ENCODE peak calls at places on chromosomes 13 and 19, in nine cellular contexts. W is left ventricle myocardium inferior; F is omental fat pad; M is A549; K is adrenal gland; Y is amygdala; Z is iPS DF 19.7; U is CD8-positive, alpha-beta T cell; T is activated naive CD4-positive, alpha-beta T cell. S is an unnamed sample.

GRCh38 chr13:39353988-39354387 is 249.0 kb downstream of the LHFPL6 start:
- DNase-seq in F (no peak), T (no peak), W (no peak), K (no peak), Y (no peak), U (no peak), M (no peak), Z (no peak), S (no peak)

GRCh38 chr13:30126903-30127428 is 180.4 kb downstream of the KATNAL1 start:
- DNase-seq in T (no peak), Y (no peak), Z (no peak), M (no peak), U (no peak), W (no peak), F (no peak), K (no peak), S (no peak)

GRCh38 chr19:49690656-49691242 is at the start of gene CPT1C:
- DNase-seq in F (no peak), Y (peak; percentile 89), M (no peak), Z (peak; percentile 75), T (no peak), K (peak; percentile 83), U (peak; percentile 29), W (peak; percentile 83), S (peak; percentile 83)

GRCh38 chr19:53903055-53903680 is 5.9 kb upstream of the CACNG7 start:
- DNase-seq in M (peak; percentile 64), T (no peak), K (no peak), Y (no peak), W (no peak), Z (no peak), F (no peak), U (no peak), S (no peak)

GRCh38 chr19:6035026-6035425 is 57.1 kb upstream of the RANBP3 start:
- DNase-seq in Z (no peak), T (no peak), M (no peak), F (no peak), Y (no peak), W (no peak), K (no peak), U (no peak), S (peak; percentile 12)

GRCh38 chr19:51140441-51140840 is 1.7 kb upstream of the SIGLEC7 start:
- DNase-seq in U (no peak), Z (no peak), K (no peak), W (no peak), M (no peak), F (no peak), Y (no peak), T (no peak), S (no peak)

GRCh38 chr19:44985445-44985844 is 15.8 kb upstream of the RELB start:
- DNase-seq in U (no peak), Z (no peak), Y (no peak), M (no peak), K (no peak), W (no peak), T (no peak), F (no peak), S (no peak)

GRCh38 chr19:49614096-49614857 is 23.3 kb downstream of the PRR12 start:
- DNase-seq in F (no peak), W (no peak), Y (no peak), Z (no peak), K (peak; percentile 46), M (peak; percentile 78), U (no peak), T (no peak), S (no peak)

GRCh38 chr19:17391371-17392151 is 2.4 kb downstream of the CCDC194 start:
- DNase-seq in U (no peak), W (no peak), F (no peak), Z (no peak), T (no peak), Y (no peak), M (no peak), K (no peak), S (no peak)

GRCh38 chr13:87344176-87344575 is 327.0 kb upstream of the SLITRK5 start:
- DNase-seq in T (no peak), W (no peak), Z (no peak), F (no peak), M (no peak), Y (no peak), K (no peak), U (no peak), S (no peak)

GRCh38 chr13:27796544-27797227 is 4.4 kb downstream of the GSX1 start:
- DNase-seq in T (no peak), K (no peak), M (no peak), W (no peak), U (no peak), Y (no peak), F (no peak), Z (no peak), S (no peak)

GRCh38 chr13:39599842-39600241 is 3.2 kb downstream of the LHFPL6 start:
- DNase-seq in F (no peak), W (no peak), K (no peak), T (no peak), M (no peak), U (no peak), Y (no peak), Z (no peak), S (no peak)

GRCh38 chr13:36445806-36446423 is 13.6 kb downstream of the CCNA1 start:
- DNase-seq in Y (no peak), K (no peak), W (no peak), U (no peak), M (no peak), F (no peak), Z (no peak), T (no peak), S (no peak)

GRCh38 chr13:46751811-46752635 is 44.9 kb downstream of the ESD start:
- DNase-seq in T (peak; percentile 3), M (no peak), U (peak; percentile 13), F (no peak), Z (no peak), W (no peak), K (no peak), Y (no peak), S (no peak)

GRCh38 chr13:21242236-21242635 is 65.8 kb downstream of the MRPL57 start:
- DNase-seq in Z (peak; percentile 70), Y (no peak), M (no peak), F (no peak), T (no peak), K (no peak), W (no peak), U (no peak), S (no peak)

GRCh38 chr13:64414381-64414780 is 2815.8 kb downstream of the PCDH9 start:
- DNase-seq in U (no peak), T (no peak), Y (no peak), W (no peak), Z (no peak), M (no peak), K (no peak), F (no peak), S (no peak)

GRCh38 chr13:85985791-85986190 is 186.6 kb upstream of the SLITRK6 start:
- DNase-seq in T (no peak), M (no peak), Y (no peak), W (no peak), F (no peak), U (no peak), Z (no peak), K (no peak), S (no peak)

GRCh38 chr19:38162632-38163031 is 61.4 kb downstream of the DPF1 start:
- DNase-seq in U (no peak), F (no peak), Y (no peak), T (no peak), M (peak; percentile 70), K (no peak), Z (no peak), W (no peak), S (no peak)

GRCh38 chr19:48095637-48096175 is 14.9 kb downstream of the PLA2G4C start:
- DNase-seq in F (no peak), T (no peak), M (no peak), Y (no peak), U (no peak), W (no peak), Z (no peak), K (no peak), S (no peak)

GRCh38 chr13:103537616-103538015 is 471.4 kb upstream of the SLC10A2 start:
- DNase-seq in K (no peak), Z (no peak), T (no peak), F (no peak), Y (no peak), W (no peak), U (no peak), M (no peak), S (no peak)

GRCh38 chr13:106496072-106496997 is 39.1 kb downstream of the EFNB2 start:
- DNase-seq in T (no peak), Z (no peak), F (no peak), M (no peak), K (no peak), U (no peak), W (no peak), Y (no peak), S (no peak)

GRCh38 chr19:40175820-40176219 is 15.4 kb upstream of the MAP3K10 start:
- DNase-seq in Y (no peak), K (no peak), U (no peak), Z (no peak), W (no peak), M (no peak), T (no peak), F (no peak), S (no peak)

GRCh38 chr19:13029893-13030292 is 34.6 kb downstream of the NFIX start:
- DNase-seq in U (no peak), Z (no peak), Y (peak; percentile 65), W (no peak), K (no peak), M (no peak), T (no peak), F (no peak), S (no peak)

GRCh38 chr19:53374743-53375142 is 9.2 kb downstream of the ZNF525 start:
- DNase-seq in W (no peak), M (no peak), Z (no peak), T (no peak), F (no peak), Y (no peak), U (no peak), K (no peak), S (no peak)

GRCh38 chr19:1847684-1848398 is 442 bp downstream of the REXO1 start:
- DNase-seq in W (no peak), T (no peak), Z (no peak), K (peak; percentile 75), U (no peak), M (no peak), F (no peak), Y (no peak), S (no peak)

GRCh38 chr19:12015753-12016116 is 19.7 kb downstream of the ZNF433 start:
- DNase-seq in Z (no peak), F (no peak), Y (no peak), K (no peak), U (no peak), M (no peak), W (no peak), T (no peak), S (no peak)

GRCh38 chr13:110950356-110950755 is 35.5 kb upstream of the ANKRD10 start:
- DNase-seq in W (no peak), T (no peak), K (no peak), Y (no peak), U (no peak), Z (no peak), M (no peak), F (no peak), S (no peak)

GRCh38 chr13:78147905-78148304 is 229.3 kb upstream of the EDNRB start:
- DNase-seq in F (no peak), T (no peak), Z (no peak), M (peak; percentile 1), K (no peak), Y (no peak), U (no peak), W (no peak), S (no peak)

GRCh38 chr13:28477709-28477973 is 17.3 kb downstream of the FLT1 start:
- DNase-seq in Z (no peak), W (no peak), K (no peak), M (no peak), T (no peak), Y (no peak), U (no peak), F (no peak), S (no peak)

GRCh38 chr13:41645313-41645712 is 188.0 kb downstream of the RGCC start:
- DNase-seq in U (no peak), T (no peak), W (no peak), Y (no peak), K (peak; percentile 33), Z (no peak), M (peak; percentile 15), F (no peak), S (no peak)

GRCh38 chr19:45862271-45862563 is 730 bp downstream of the SYMPK start:
- DNase-seq in T (no peak), Y (no peak), Z (no peak), F (no peak), K (no peak), W (no peak), U (no peak), M (no peak), S (no peak)